ENCODE peak calls at places on chromosomes 11 and 22, in four cellular contexts. O is GM12878, E is K562, N is HepG2. Z is an unnamed sample.

GRCh38 chr11:126149759-126150236 is 61.7 kb downstream of the RPUSD4 start:
- DNase-seq in N (no peak), E (no peak), O (no peak), Z (no peak)

GRCh38 chr11:123381817-123382554 is 48.1 kb upstream of the GRAMD1B start:
- DNase-seq in O (peak), E (no peak), N (no peak), Z (no peak)

GRCh38 chr11:23727821-23728220 is 769.0 kb upstream of the LUZP2 start:
- DNase-seq in N (no peak), O (no peak), E (no peak), Z (no peak)

GRCh38 chr11:11500744-11501487 is 120.9 kb downstream of the GALNT18 start:
- DNase-seq in N (no peak), E (no peak), O (no peak), Z (no peak)

GRCh38 chr22:40238425-40239344 is 61.0 kb downstream of the TNRC6B start:
- DNase-seq in E (no peak), N (no peak), O (no peak), Z (no peak)

GRCh38 chr11:34239465-34240149 is 118.2 kb downstream of the ABTB2 start:
- DNase-seq in E (no peak), N (no peak), O (no peak), Z (no peak)

GRCh38 chr11:10401696-10402392 is 53.2 kb upstream of the AMPD3 start:
- DNase-seq in O (no peak), N (no peak), E (no peak), Z (no peak)

GRCh38 chr11:34890089-34890488 is 26.1 kb downstream of the APIP start:
- DNase-seq in O (no peak), N (no peak), E (no peak), Z (no peak)

GRCh38 chr22:47206819-47207218 is 444.4 kb downstream of the TBC1D22A start:
- DNase-seq in N (no peak), O (no peak), E (no peak), Z (no peak)

GRCh38 chr11:17384002-17384511 is 4.4 kb downstream of the KCNJ11 start:
- DNase-seq in N (peak), O (no peak), E (peak), Z (peak)

GRCh38 chr11:84685976-84686375 is 941.2 kb downstream of the DLG2 start:
- DNase-seq in O (no peak), E (no peak), N (no peak), Z (no peak)

GRCh38 chr11:131609317-131609716 is 238.9 kb downstream of the NTM start:
- DNase-seq in O (no peak), E (no peak), N (no peak), Z (no peak)

GRCh38 chr11:27977031-27977430 is 130.9 kb downstream of the KIF18A start:
- DNase-seq in N (no peak), E (no peak), O (no peak), Z (no peak)

GRCh38 chr22:30705710-30706651 is 11.3 kb downstream of the OSBP2 start:
- DNase-seq in N (peak), O (peak), E (no peak), Z (no peak)

GRCh38 chr11:7143908-7144307 is 55.1 kb downstream of the RBMXL2 start:
- DNase-seq in N (no peak), O (no peak), E (no peak), Z (no peak)

GRCh38 chr22:26679003-26679629 is 21.7 kb downstream of the MIAT start:
- DNase-seq in O (peak), N (peak), E (peak), Z (peak)

GRCh38 chr11:10703544-10703943 is 10.0 kb upstream of the IRAG1 start:
- DNase-seq in O (no peak), N (no peak), E (no peak), Z (no peak)

GRCh38 chr11:85665756-85666155 is 827 bp upstream of the CREBZF start:
- DNase-seq in O (no peak), E (no peak), N (no peak), Z (no peak)

GRCh38 chr22:46735747-46736608 is 2.1 kb downstream of the CERK start:
- DNase-seq in O (no peak), N (no peak), E (no peak), Z (no peak)

GRCh38 chr11:23932485-23932898 is 564.4 kb upstream of the LUZP2 start:
- DNase-seq in N (no peak), O (no peak), E (no peak), Z (no peak)

GRCh38 chr11:86624366-86624765 is 48.0 kb downstream of the ME3 start:
- DNase-seq in N (no peak), E (no peak), O (no peak), Z (no peak)

GRCh38 chr11:73197348-73197747 is 20.7 kb upstream of the P2RY2 start:
- DNase-seq in N (no peak), E (no peak), O (no peak), Z (no peak)

DNA sequence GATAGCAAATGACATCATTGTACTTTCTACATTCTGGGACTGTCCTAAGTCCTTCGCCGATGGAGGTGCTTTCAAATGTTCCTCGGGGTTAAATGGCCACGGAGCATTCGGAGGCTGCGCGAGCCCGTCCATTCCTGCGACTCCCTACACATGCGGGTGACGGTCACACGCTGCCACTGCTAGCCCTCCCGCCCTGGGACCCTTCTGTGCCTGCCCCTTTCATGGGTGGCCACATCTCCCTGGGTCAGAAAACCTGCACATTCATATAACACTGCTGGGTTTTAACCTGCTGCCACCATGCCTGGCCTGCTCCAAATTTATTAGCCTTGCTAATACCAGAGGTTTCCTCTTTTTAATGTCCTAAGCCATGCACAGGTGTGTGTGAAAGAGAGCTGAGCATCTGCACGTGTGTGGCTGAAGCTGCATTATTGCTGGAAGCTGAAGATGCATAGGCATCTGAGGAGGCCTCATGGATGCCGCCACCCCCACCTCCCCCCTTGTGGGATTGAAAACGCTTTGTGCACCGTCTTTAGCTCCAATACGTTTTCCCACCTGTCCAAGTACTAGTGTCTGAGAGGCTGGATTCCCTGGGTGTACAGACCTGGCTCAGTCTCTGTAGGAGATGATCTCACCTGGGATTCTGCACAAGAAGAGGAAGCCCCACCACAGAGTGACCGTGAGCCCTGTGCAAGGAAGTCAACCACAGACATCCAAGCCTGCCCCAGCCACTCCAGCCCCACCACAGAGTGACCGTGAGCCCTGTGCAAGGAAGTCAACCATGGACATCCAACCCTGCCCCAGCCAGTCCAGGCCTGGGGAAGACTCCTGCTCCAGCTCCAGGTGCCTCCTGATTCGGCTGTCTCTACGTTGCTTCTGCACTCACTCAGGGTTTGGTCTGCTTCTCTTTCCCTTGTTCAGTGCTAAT is 626.4 kb downstream of the BRD1 start:
- DNase-seq in N (no peak), O (no peak), E (no peak), Z (no peak)
- TF ChIP-seq FOXK2 in N (no peak), O (no peak), E (no peak), Z (no peak)

DNA sequence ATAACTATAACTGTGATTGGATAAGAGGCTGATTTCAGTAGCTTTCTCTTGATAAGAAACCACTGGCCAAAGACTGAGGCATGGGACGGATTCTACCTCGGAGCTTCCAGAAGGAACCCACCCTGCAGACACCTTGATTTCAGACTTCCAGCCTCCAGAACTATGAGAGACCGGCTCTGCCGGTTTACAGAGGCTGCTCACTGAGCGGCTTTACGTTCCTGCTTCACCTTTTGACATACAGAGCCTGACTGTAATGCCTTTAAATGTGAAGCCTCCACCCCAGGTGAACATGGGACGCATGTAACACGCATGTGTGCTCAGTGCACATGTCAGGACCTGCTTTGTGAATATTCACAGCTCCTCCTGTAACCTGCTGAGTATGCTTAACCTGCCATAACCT is 361.5 kb downstream of the CTTN start:
- DNase-seq in O (no peak), E (no peak), N (no peak), Z (no peak)
- TF ChIP-seq FOXK2 in O (no peak), E (no peak), N (no peak), Z (no peak)

GRCh38 chr11:65788801-65789200 is 1.9 kb downstream of the OVOL1 start:
- DNase-seq in O (no peak), E (no peak), N (no peak), Z (no peak)
- TF ChIP-seq FOXK2 in O (no peak), E (no peak), N (no peak), Z (no peak)

GRCh38 chr11:62398011-62398994 is 20.5 kb upstream of the SCGB1A1 start:
- DNase-seq in E (peak), O (no peak), N (peak), Z (peak)
- TF ChIP-seq FOXK2 in E (no peak), O (no peak), N (no peak), Z (no peak)

DNA sequence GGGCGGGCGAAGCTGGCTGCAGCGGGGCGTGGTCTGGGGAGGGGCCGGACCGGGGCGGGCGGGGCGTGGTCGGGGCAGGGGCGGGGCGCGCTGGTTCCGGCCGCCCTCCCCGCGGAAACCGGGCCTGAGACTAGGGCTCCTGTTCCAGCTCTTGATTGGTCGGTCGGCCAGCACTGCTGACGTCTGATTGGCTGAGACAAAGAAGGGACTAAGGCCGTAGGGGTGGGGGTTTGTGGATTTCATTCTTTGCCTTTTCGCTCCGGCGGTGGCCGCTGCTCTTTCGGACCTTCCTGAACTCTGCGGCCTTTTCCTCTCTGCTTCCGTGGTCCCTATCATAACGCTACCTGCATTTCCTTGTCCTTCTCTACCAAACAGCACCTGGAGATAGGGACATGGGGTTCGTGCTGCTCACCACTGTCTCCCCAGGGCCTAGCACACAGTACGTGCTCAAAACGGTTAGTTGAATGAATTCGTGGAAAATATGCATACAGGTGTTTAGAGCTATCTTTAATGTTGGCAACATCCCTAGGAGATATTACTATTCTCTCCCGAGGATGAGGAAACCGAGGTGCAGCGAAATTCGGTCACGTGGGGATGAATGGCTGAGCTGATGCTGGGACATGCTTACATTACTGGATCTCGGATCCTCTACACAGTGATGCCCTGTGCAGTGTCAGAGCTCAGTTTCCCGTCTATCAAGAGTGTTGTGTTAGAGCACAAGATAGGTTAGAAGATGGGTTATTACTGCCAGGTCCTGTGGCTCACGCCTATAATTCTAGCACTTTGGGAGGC is 62.8 kb downstream of the NFAM1 start:
- DNase-seq in N (peak), E (peak), O (peak), Z (peak)
- TF ChIP-seq FOXK2 in N (no peak), E (no peak), O (no peak), Z (no peak)

GRCh38 chr11:130022799-130023198 is 20.2 kb upstream of the PRDM10 start:
- DNase-seq in N (no peak), E (no peak), O (no peak), Z (no peak)

GRCh38 chr11:130020323-130020722 is 17.7 kb upstream of the PRDM10 start:
- DNase-seq in E (no peak), O (no peak), N (no peak), Z (no peak)

GRCh38 chr11:130024356-130024755 is 21.7 kb upstream of the PRDM10 start:
- DNase-seq in O (no peak), N (no peak), E (no peak), Z (no peak)

GRCh38 chr11:130025371-130025770 is 22.7 kb upstream of the PRDM10 start:
- DNase-seq in O (no peak), E (no peak), N (no peak), Z (no peak)

DNA sequence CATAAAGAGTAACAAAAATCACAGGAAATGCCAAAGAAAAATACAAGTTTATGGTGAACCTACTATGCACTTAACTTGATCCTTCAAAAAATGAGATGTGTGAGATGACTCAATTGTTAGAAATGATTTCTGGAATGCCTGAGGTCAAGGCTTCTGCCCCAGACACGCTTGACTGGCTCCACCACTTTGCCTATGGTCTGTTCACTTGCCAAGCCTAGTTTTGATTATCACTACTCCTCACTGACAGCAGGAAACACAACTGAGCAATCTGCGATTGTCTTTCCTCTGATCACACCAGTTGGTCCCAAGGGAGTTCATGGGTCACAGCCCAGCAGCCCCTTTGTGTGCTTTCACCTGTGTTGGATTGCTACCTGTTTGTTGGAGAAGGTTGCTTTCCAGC is 20.6 kb upstream of the PRDM10 start:
- DNase-seq in N (peak), E (no peak), O (peak), Z (no peak)
- TF ChIP-seq FOXK2 in N (no peak), E (no peak), O (no peak), Z (no peak)

Z was measured in HEK293T.